ENCODE peak calls at places on chromosome 17, in six cellular contexts. One of them, this sample, is unnamed. For H3K36me3, the result is how much of the 10 kb centered on the place peaks cover.

GRCh38 chr17:20975566-20975965 is 67.2 kb downstream of the USP22 start:
- DNase-seq in right lobe of liver: no peak
- DNase-seq in body of pancreas: no peak
- DNase-seq in left ventricle myocardium inferior: no peak
- DNase-seq in GM23338: no peak
- DNase-seq in GM23248: peak
- DNase-seq in this sample: no peak

GRCh38 chr17:7897773-7898172 is 9.2 kb downstream of the CHD3 start:
- DNase-seq in left ventricle myocardium inferior: no peak
- DNase-seq in body of pancreas: peak
- DNase-seq in right lobe of liver: no peak
- DNase-seq in GM23338: no peak
- DNase-seq in GM23248: peak
- DNase-seq in this sample: peak

GRCh38 chr17:39018267-39019134 is 51.3 kb upstream of the FBXO47 start:
- DNase-seq in GM23338: no peak
- DNase-seq in right lobe of liver: no peak
- DNase-seq in GM23248: no peak
- DNase-seq in body of pancreas: no peak
- DNase-seq in left ventricle myocardium inferior: no peak
- DNase-seq in this sample: no peak

GRCh38 chr17:39621523-39622379 is 5.0 kb upstream of the PPP1R1B start:
- DNase-seq in body of pancreas: peak
- DNase-seq in right lobe of liver: peak
- DNase-seq in GM23338: peak
- DNase-seq in left ventricle myocardium inferior: peak
- DNase-seq in GM23248: peak
- DNase-seq in this sample: peak

GRCh38 chr17:7841309-7841621 is 7.2 kb downstream of the KDM6B start:
- DNase-seq in body of pancreas: no peak
- DNase-seq in left ventricle myocardium inferior: no peak
- DNase-seq in GM23248: no peak
- DNase-seq in right lobe of liver: no peak
- DNase-seq in GM23338: no peak
- DNase-seq in this sample: no peak

GRCh38 chr17:82450357-82451106 is at the start of gene CYBC1:
- DNase-seq in GM23338: peak
- DNase-seq in right lobe of liver: peak
- DNase-seq in left ventricle myocardium inferior: peak
- DNase-seq in body of pancreas: peak
- DNase-seq in GM23248: peak
- DNase-seq in this sample: peak

GRCh38 chr17:74779948-74780400 is 3.8 kb upstream of the NAT9 start:
- DNase-seq in left ventricle myocardium inferior: peak
- DNase-seq in body of pancreas: no peak
- DNase-seq in right lobe of liver: no peak
- DNase-seq in GM23248: no peak
- DNase-seq in GM23338: no peak
- DNase-seq in this sample: no peak

GRCh38 chr17:76681222-76682137 is 29.3 kb downstream of the MXRA7 start:
- DNase-seq in right lobe of liver: peak
- DNase-seq in GM23338: peak
- DNase-seq in GM23248: peak
- DNase-seq in left ventricle myocardium inferior: peak
- DNase-seq in body of pancreas: peak
- DNase-seq in this sample: peak

GRCh38 chr17:1216209-1216937 is 36.6 kb upstream of the ABR start:
- DNase-seq in left ventricle myocardium inferior: no peak
- DNase-seq in right lobe of liver: no peak
- DNase-seq in GM23248: peak
- DNase-seq in GM23338: no peak
- DNase-seq in body of pancreas: no peak
- DNase-seq in this sample: no peak

GRCh38 chr17:75639327-75639726 is 6.1 kb downstream of the SMIM5 start:
- DNase-seq in GM23248: no peak
- DNase-seq in GM23338: no peak
- DNase-seq in body of pancreas: no peak
- DNase-seq in left ventricle myocardium inferior: no peak
- DNase-seq in right lobe of liver: no peak
- DNase-seq in this sample: no peak

GRCh38 chr17:45380046-45380765 is 52.5 kb downstream of the ARHGAP27 start:
- DNase-seq in GM23248: no peak
- DNase-seq in left ventricle myocardium inferior: no peak
- DNase-seq in body of pancreas: no peak
- DNase-seq in right lobe of liver: no peak
- DNase-seq in GM23338: no peak
- DNase-seq in this sample: no peak

GRCh38 chr17:12756786-12757185 is 32.5 kb upstream of the ARHGAP44 start:
- DNase-seq in GM23338: no peak
- DNase-seq in body of pancreas: no peak
- DNase-seq in left ventricle myocardium inferior: no peak
- DNase-seq in GM23248: peak
- DNase-seq in right lobe of liver: no peak
- DNase-seq in this sample: peak

GRCh38 chr17:2057130-2057713 is 2.3 kb downstream of the HIC1 start:
- DNase-seq in GM23338: peak
- DNase-seq in GM23248: no peak
- DNase-seq in body of pancreas: no peak
- DNase-seq in right lobe of liver: no peak
- DNase-seq in left ventricle myocardium inferior: no peak
- DNase-seq in this sample: no peak

GRCh38 chr17:17495448-17496188 is 577 bp downstream of the RASD1 start:
- DNase-seq in GM23338: peak
- DNase-seq in left ventricle myocardium inferior: no peak
- DNase-seq in right lobe of liver: peak
- DNase-seq in GM23248: peak
- DNase-seq in body of pancreas: no peak
- DNase-seq in this sample: peak

GRCh38 chr17:16954541-16954940 is 17.4 kb downstream of the TNFRSF13B start:
- DNase-seq in right lobe of liver: no peak
- DNase-seq in GM23338: no peak
- DNase-seq in body of pancreas: no peak
- DNase-seq in left ventricle myocardium inferior: no peak
- DNase-seq in GM23248: peak
- DNase-seq in this sample: no peak

GRCh38 chr17:82153745-82154375 is 55.8 kb upstream of the FASN start:
- DNase-seq in GM23338: peak
- DNase-seq in right lobe of liver: peak
- DNase-seq in left ventricle myocardium inferior: peak
- DNase-seq in GM23248: peak
- DNase-seq in body of pancreas: peak
- DNase-seq in this sample: peak

GRCh38 chr17:69500911-69501429 is 86.5 kb downstream of the MAP2K6 start:
- DNase-seq in right lobe of liver: no peak
- DNase-seq in left ventricle myocardium inferior: no peak
- DNase-seq in GM23248: peak
- DNase-seq in body of pancreas: peak
- DNase-seq in GM23338: no peak
- DNase-seq in this sample: no peak

GRCh38 chr17:7440823-7441174 is 1.5 kb downstream of the FGF11 start:
- DNase-seq in left ventricle myocardium inferior: peak
- DNase-seq in body of pancreas: no peak
- DNase-seq in GM23248: peak
- DNase-seq in GM23338: peak
- DNase-seq in right lobe of liver: peak
- DNase-seq in this sample: no peak

GRCh38 chr17:78970834-78971763 is 8.6 kb downstream of the LGALS3BP start:
- DNase-seq in left ventricle myocardium inferior: peak
- DNase-seq in right lobe of liver: peak
- DNase-seq in GM23338: peak
- DNase-seq in body of pancreas: peak
- DNase-seq in GM23248: peak
- DNase-seq in this sample: peak

GRCh38 chr17:51604299-51605020 is 344.1 kb downstream of the UTP18 start:
- DNase-seq in right lobe of liver: no peak
- DNase-seq in GM23248: no peak
- DNase-seq in body of pancreas: no peak
- DNase-seq in GM23338: no peak
- DNase-seq in left ventricle myocardium inferior: no peak
- DNase-seq in this sample: no peak

GRCh38 chr17:304461-304860 is 48.1 kb downstream of the RPH3AL start:
- DNase-seq in GM23338: peak
- DNase-seq in left ventricle myocardium inferior: no peak
- DNase-seq in GM23248: peak
- DNase-seq in right lobe of liver: peak
- DNase-seq in body of pancreas: no peak
- DNase-seq in this sample: no peak

GRCh38 chr17:77504652-77505459 is 364.1 kb downstream of the SEC14L1 start:
- DNase-seq in body of pancreas: no peak
- DNase-seq in GM23338: no peak
- DNase-seq in left ventricle myocardium inferior: no peak
- DNase-seq in GM23248: no peak
- DNase-seq in right lobe of liver: no peak
- DNase-seq in this sample: no peak

DNA sequence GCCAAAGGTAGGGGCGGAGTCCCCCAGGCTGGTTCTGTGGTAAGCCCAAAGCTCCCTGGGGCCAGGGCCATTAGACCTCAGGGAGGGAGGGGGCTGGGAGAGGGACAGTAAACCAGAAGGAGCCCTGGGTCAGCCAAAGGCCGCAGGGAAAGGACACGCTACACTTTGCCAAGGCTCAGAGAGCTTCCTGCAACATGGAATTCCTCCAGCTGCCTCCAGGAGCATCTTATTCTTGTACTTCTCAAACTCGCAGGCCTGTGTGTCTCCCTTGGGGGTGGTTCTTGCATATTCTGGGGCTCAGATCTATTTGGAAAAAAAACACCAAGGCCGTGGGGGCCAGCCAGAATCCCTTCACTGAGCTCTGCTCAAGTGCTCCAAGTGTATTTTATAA is 25.1 kb downstream of the AKAP1 start:
- DNase-seq in right lobe of liver: no peak
- DNase-seq in GM23248: no peak
- DNase-seq in left ventricle myocardium inferior: peak
- DNase-seq in body of pancreas: no peak
- DNase-seq in GM23338: peak
- DNase-seq in this sample: no peak
- H3K36me3 ChIP-seq in right lobe of liver: under half
- H3K36me3 ChIP-seq in GM23248: under half
- H3K36me3 ChIP-seq in left ventricle myocardium inferior: under half
- H3K36me3 ChIP-seq in body of pancreas: under half
- H3K36me3 ChIP-seq in GM23338: under half
- H3K36me3 ChIP-seq in this sample: under half

GRCh38 chr17:80376531-80376930 is 38.4 kb upstream of the ENDOV start:
- DNase-seq in GM23248: no peak
- DNase-seq in left ventricle myocardium inferior: no peak
- DNase-seq in GM23338: no peak
- DNase-seq in right lobe of liver: no peak
- DNase-seq in body of pancreas: no peak
- DNase-seq in this sample: no peak

GRCh38 chr17:80375186-80375585 is 39.8 kb upstream of the ENDOV start:
- DNase-seq in GM23248: no peak
- DNase-seq in body of pancreas: no peak
- DNase-seq in left ventricle myocardium inferior: no peak
- DNase-seq in GM23338: no peak
- DNase-seq in right lobe of liver: no peak
- DNase-seq in this sample: no peak

GRCh38 chr17:80380068-80381061 is 34.6 kb upstream of the ENDOV start:
- DNase-seq in GM23248: no peak
- DNase-seq in right lobe of liver: no peak
- DNase-seq in left ventricle myocardium inferior: no peak
- DNase-seq in body of pancreas: no peak
- DNase-seq in GM23338: no peak
- DNase-seq in this sample: no peak

GRCh38 chr17:80379348-80379747 is 35.6 kb upstream of the ENDOV start:
- DNase-seq in GM23248: no peak
- DNase-seq in left ventricle myocardium inferior: no peak
- DNase-seq in GM23338: no peak
- DNase-seq in right lobe of liver: no peak
- DNase-seq in body of pancreas: no peak
- DNase-seq in this sample: no peak

GRCh38 chr17:80377798-80378197 is 37.2 kb upstream of the ENDOV start:
- DNase-seq in GM23248: no peak
- DNase-seq in GM23338: no peak
- DNase-seq in body of pancreas: no peak
- DNase-seq in left ventricle myocardium inferior: no peak
- DNase-seq in right lobe of liver: no peak
- DNase-seq in this sample: no peak
- H3K36me3 ChIP-seq in GM23248: half or more
- H3K36me3 ChIP-seq in GM23338: under half
- H3K36me3 ChIP-seq in body of pancreas: under half
- H3K36me3 ChIP-seq in left ventricle myocardium inferior: half or more
- H3K36me3 ChIP-seq in right lobe of liver: half or more
- H3K36me3 ChIP-seq in this sample: half or more

GRCh38 chr17:58004060-58004459 is 3.0 kb downstream of the SRSF1 start:
- DNase-seq in GM23338: no peak
- DNase-seq in right lobe of liver: no peak
- DNase-seq in GM23248: no peak
- DNase-seq in body of pancreas: no peak
- DNase-seq in left ventricle myocardium inferior: no peak
- DNase-seq in this sample: no peak
- H3K36me3 ChIP-seq in GM23338: under half
- H3K36me3 ChIP-seq in right lobe of liver: under half
- H3K36me3 ChIP-seq in GM23248: under half
- H3K36me3 ChIP-seq in body of pancreas: under half
- H3K36me3 ChIP-seq in left ventricle myocardium inferior: half or more
- H3K36me3 ChIP-seq in this sample: under half

GRCh38 chr17:46818319-46818928 is at the start of gene WNT3:
- DNase-seq in GM23338: peak
- DNase-seq in right lobe of liver: peak
- DNase-seq in body of pancreas: no peak
- DNase-seq in left ventricle myocardium inferior: no peak
- DNase-seq in GM23248: no peak
- DNase-seq in this sample: no peak
- H3K36me3 ChIP-seq in GM23338: under half
- H3K36me3 ChIP-seq in right lobe of liver: under half
- H3K36me3 ChIP-seq in body of pancreas: under half
- H3K36me3 ChIP-seq in left ventricle myocardium inferior: under half
- H3K36me3 ChIP-seq in GM23248: under half
- H3K36me3 ChIP-seq in this sample: under half

GRCh38 chr17:60151355-60151754 is 1.6 kb downstream of the CA4 start:
- DNase-seq in right lobe of liver: no peak
- DNase-seq in left ventricle myocardium inferior: no peak
- DNase-seq in GM23248: no peak
- DNase-seq in GM23338: peak
- DNase-seq in body of pancreas: no peak
- DNase-seq in this sample: no peak
- H3K36me3 ChIP-seq in right lobe of liver: under half
- H3K36me3 ChIP-seq in left ventricle myocardium inferior: under half
- H3K36me3 ChIP-seq in GM23248: under half
- H3K36me3 ChIP-seq in GM23338: under half
- H3K36me3 ChIP-seq in body of pancreas: under half
- H3K36me3 ChIP-seq in this sample: under half

This sample was measured in brain microvascular endothelial cell.